ENCODE peak calls at places on chromosomes 3 and 15, in nine cellular contexts. Q is islet precursor cell; D is D341Med; F is NCI-H1092 treated with DMSO at 0.1 percent for 48 hours; C is mucosa of gallbladder; B is T-helper 2 cell; H is activated CD4-positive, CD25-positive, alpha-beta regulatory T cell; J is pulmonary artery endothelial cell; U is HTR-8/SVneo. Y is an unnamed sample.

GRCh38 chr3:122312826-122313225 is 12.2 kb upstream of the CSTA start:
- DNase-seq in Q (no peak), D (no peak), F (no peak), C (no peak), B (no peak), H (no peak), J (no peak), U (no peak), Y (no peak)

GRCh38 chr3:188220988-188221818 is 67.2 kb downstream of the LPP start:
- DNase-seq in Q (peak; percentile 72), D (no peak), F (no peak), C (no peak), B (no peak), H (no peak), J (no peak), U (no peak), Y (no peak)

GRCh38 chr3:17333893-17334292 is 408.5 kb downstream of the TBC1D5 start:
- DNase-seq in Q (no peak), D (no peak), F (no peak), C (no peak), B (no peak), H (no peak), J (no peak), U (no peak), Y (no peak)

GRCh38 chr3:104018541-104018940 is 1348.2 kb upstream of the ALCAM start:
- DNase-seq in Q (no peak), D (no peak), F (no peak), C (no peak), B (no peak), H (no peak), J (no peak), U (no peak), Y (no peak)

GRCh38 chr3:46845397-46845859 is 17.8 kb downstream of the MYL3 start:
- DNase-seq in Q (peak; percentile 92), D (peak; percentile 33), F (no peak), C (peak; percentile 32), B (no peak), H (no peak), J (no peak), U (no peak), Y (peak; percentile 26)

GRCh38 chr15:27412413-27412812 is 441.4 kb downstream of the GABRG3 start:
- DNase-seq in Q (no peak), D (no peak), F (peak; percentile 63), C (no peak), B (no peak), H (no peak), J (no peak), U (no peak), Y (no peak)

GRCh38 chr3:13508496-13508895 is 28.4 kb downstream of the HDAC11 start:
- DNase-seq in Q (no peak), D (no peak), F (no peak), C (no peak), B (no peak), H (no peak), J (no peak), U (no peak), Y (no peak)

GRCh38 chr3:29408676-29409075 is 127.8 kb downstream of the RBMS3 start:
- DNase-seq in Q (no peak), D (no peak), F (no peak), C (no peak), B (no peak), H (no peak), J (no peak), U (no peak), Y (no peak)

GRCh38 chr15:27124287-27124830 is 153.4 kb downstream of the GABRG3 start:
- DNase-seq in Q (peak; percentile 93), D (no peak), F (no peak), C (peak; percentile 35), B (no peak), H (no peak), J (no peak), U (no peak), Y (no peak)

GRCh38 chr3:45931476-45931875 is 11.8 kb upstream of the CXCR6 start:
- DNase-seq in Q (no peak), D (no peak), F (no peak), C (no peak), B (no peak), H (no peak), J (no peak), U (no peak), Y (no peak)

GRCh38 chr15:62809106-62809967 is 233.2 kb upstream of the TPM1 start:
- DNase-seq in Q (peak; percentile 79), D (no peak), F (no peak), C (no peak), B (no peak), H (no peak), J (no peak), U (peak; percentile 48), Y (no peak)

GRCh38 chr3:169811606-169812123 is 1.0 kb upstream of the LRRIQ4 start:
- DNase-seq in Q (no peak), D (no peak), F (peak; percentile 74), C (no peak), B (no peak), H (no peak), J (no peak), U (no peak), Y (no peak)

GRCh38 chr3:170765419-170766078 is 104.4 kb downstream of the RPL22L1 start:
- DNase-seq in Q (no peak), D (no peak), F (no peak), C (peak; percentile 45), B (no peak), H (no peak), J (no peak), U (no peak), Y (no peak)

GRCh38 chr15:90892498-90893174 is 8.3 kb downstream of the FES start:
- DNase-seq in Q (no peak), D (no peak), F (no peak), C (no peak), B (no peak), H (no peak), J (no peak), U (no peak), Y (no peak)

GRCh38 chr3:43874290-43874689 is 183.6 kb downstream of the ABHD5 start:
- DNase-seq in Q (no peak), D (no peak), F (no peak), C (no peak), B (no peak), H (no peak), J (no peak), U (no peak), Y (no peak)

GRCh38 chr3:43729707-43730399 is 39.1 kb downstream of the ABHD5 start:
- DNase-seq in Q (no peak), D (no peak), F (no peak), C (peak; percentile 71), B (no peak), H (no peak), J (no peak), U (no peak), Y (no peak)

GRCh38 chr3:65996605-65997004 is 42.1 kb downstream of the MAGI1 start:
- DNase-seq in Q (peak; percentile 83), D (no peak), F (no peak), C (peak; percentile 14), B (no peak), H (no peak), J (no peak), U (no peak), Y (no peak)

GRCh38 chr15:88752501-88752900 is 50.7 kb upstream of the ACAN start:
- DNase-seq in Q (no peak), D (no peak), F (no peak), C (no peak), B (no peak), H (no peak), J (no peak), U (no peak), Y (no peak)

GRCh38 chr3:196501316-196502064 is 2.1 kb downstream of the RNF168 start:
- DNase-seq in Q (no peak), D (no peak), F (no peak), C (no peak), B (no peak), H (no peak), J (no peak), U (no peak), Y (no peak)

GRCh38 chr3:45097296-45097883 is 48.8 kb downstream of the CDCP1 start:
- DNase-seq in Q (no peak), D (no peak), F (no peak), C (no peak), B (no peak), H (no peak), J (no peak), U (no peak), Y (no peak)

GRCh38 chr15:48777645-48778337 is 33.1 kb downstream of the CEP152 start:
- DNase-seq in Q (no peak), D (no peak), F (no peak), C (no peak), B (no peak), H (no peak), J (no peak), U (no peak), Y (no peak)

GRCh38 chr15:57675481-57676181 is 30.9 kb upstream of the POLR2M start:
- DNase-seq in Q (no peak), D (no peak), F (no peak), C (peak; percentile 32), B (no peak), H (no peak), J (no peak), U (no peak), Y (no peak)

GRCh38 chr3:184808021-184808420 is 3.9 kb upstream of the VPS8 start:
- DNase-seq in Q (peak; percentile 82), D (no peak), F (no peak), C (no peak), B (no peak), H (no peak), J (no peak), U (no peak), Y (no peak)

GRCh38 chr15:51094606-51095569 is at the start of gene TNFAIP8L3:
- DNase-seq in Q (peak; percentile 64), D (peak; percentile 79), F (no peak), C (no peak), B (no peak), H (no peak), J (no peak), U (no peak), Y (no peak)

GRCh38 chr15:22811640-22812039 is 25.2 kb downstream of the NIPA1 start:
- DNase-seq in Q (peak; percentile 76), D (peak; percentile 67), F (no peak), C (peak; percentile 67), B (no peak), H (no peak), J (no peak), U (peak; percentile 10), Y (no peak)

GRCh38 chr3:115363071-115363470 is 216.0 kb upstream of the ZBTB20 start:
- DNase-seq in Q (no peak), D (no peak), F (no peak), C (no peak), B (no peak), H (no peak), J (no peak), U (no peak), Y (no peak)

GRCh38 chr3:72361990-72362389 is 486.3 kb downstream of the SHQ1 start:
- DNase-seq in Q (no peak), D (no peak), F (no peak), C (no peak), B (no peak), H (no peak), J (no peak), U (no peak), Y (no peak)

GRCh38 chr15:36501063-36501678 is 78.3 kb upstream of the CDIN1 start:
- DNase-seq in Q (peak; percentile 74), D (peak; percentile 51), F (peak; percentile 38), C (peak; percentile 44), B (no peak), H (no peak), J (peak; percentile 29), U (peak; percentile 41), Y (peak; percentile 41)

GRCh38 chr3:94336076-94336741 is 273.3 kb downstream of the NSUN3 start:
- DNase-seq in Q (peak; percentile 51), D (peak; percentile 41), F (peak; percentile 2), C (peak; percentile 12), B (no peak), H (no peak), J (peak; percentile 1), U (peak; percentile 31), Y (peak; percentile 48)

GRCh38 chr15:100714749-100715342 is 112.5 kb downstream of the ASB7 start:
- DNase-seq in Q (peak; percentile 44), D (peak; percentile 6), F (no peak), C (no peak), B (no peak), H (no peak), J (no peak), U (no peak), Y (no peak)

GRCh38 chr3:107956991-107957467 is 133.8 kb downstream of the CD47 start:
- DNase-seq in Q (peak; percentile 62), D (no peak), F (no peak), C (peak; percentile 59), B (no peak), H (no peak), J (no peak), U (no peak), Y (no peak)